ENCODE peak calls at places on chromosome 13, in four cellular contexts. D is IMR-90, S is body of pancreas, A is fibroblast of lung. N is an unnamed sample.
A peak's percentile ranks its signal among the peaks of the same experiment; 100 is the strongest.

GRCh38 chr13:113093580-113094409 is 11.8 kb upstream of the F7 start:
- DNase-seq in D (no peak), S (no peak), A (no peak), N (no peak)

GRCh38 chr13:20711301-20712044 is 8.0 kb downstream of the IL17D start:
- DNase-seq in D (no peak), S (no peak), A (no peak), N (no peak)

GRCh38 chr13:32791545-32792172 is 205.4 kb downstream of the PDS5B start:
- DNase-seq in D (peak; percentile 35), S (no peak), A (no peak), N (no peak)

GRCh38 chr13:106533940-106534843 is 1.3 kb downstream of the EFNB2 start:
- DNase-seq in D (peak; percentile 63), S (peak; percentile 23), A (peak; percentile 79), N (peak; percentile 50)

GRCh38 chr13:35256459-35257148 is 219.9 kb downstream of the MAB21L1 start:
- DNase-seq in D (no peak), S (no peak), A (no peak), N (no peak)

GRCh38 chr13:96243371-96243770 is 153.5 kb downstream of the HS6ST3 start:
- DNase-seq in D (no peak), S (no peak), A (no peak), N (no peak)

GRCh38 chr13:109949395-109949794 is 163.0 kb upstream of the IRS2 start:
- DNase-seq in D (peak; percentile 23), S (no peak), A (peak; percentile 7), N (no peak)

GRCh38 chr13:52726258-52726657 is 13.4 kb downstream of the CNMD start:
- DNase-seq in D (no peak), S (no peak), A (no peak), N (no peak)

GRCh38 chr13:107716241-107716640 is 499.1 kb downstream of the LIG4 start:
- DNase-seq in D (no peak), S (no peak), A (no peak), N (no peak)

GRCh38 chr13:27233964-27234363 is 17.4 kb upstream of the RPL21 start:
- DNase-seq in D (no peak), S (no peak), A (no peak), N (no peak)

GRCh38 chr13:30780338-30780981 is 45.1 kb downstream of the ALOX5AP start:
- DNase-seq in D (no peak), S (no peak), A (no peak), N (no peak)

GRCh38 chr13:30585748-30586262 is 31.9 kb upstream of the USPL1 start:
- DNase-seq in D (peak; percentile 93), S (no peak), A (peak; percentile 92), N (no peak)

GRCh38 chr13:50082426-50083283 is 67.4 kb downstream of the KCNRG start:
- DNase-seq in D (peak; percentile 68), S (peak; percentile 90), A (peak; percentile 83), N (peak; percentile 78)

GRCh38 chr13:102847272-102848234 is 1.7 kb downstream of the ERCC5 start:
- DNase-seq in D (peak; percentile 54), S (no peak), A (peak; percentile 35), N (no peak)

GRCh38 chr13:32142956-32143375 is 111.4 kb downstream of the FRY start:
- DNase-seq in D (peak; percentile 52), S (no peak), A (peak; percentile 79), N (no peak)

GRCh38 chr13:40665754-40666057 is 735 bp downstream of the FOXO1 start:
- DNase-seq in D (no peak), S (no peak), A (peak; percentile 47), N (no peak)

GRCh38 chr13:57045816-57046691 is 94.7 kb upstream of the PRR20A start:
- DNase-seq in D (no peak), S (no peak), A (no peak), N (no peak)

GRCh38 chr13:90800082-90800746 is 547.3 kb upstream of the MIR17HG start:
- DNase-seq in D (no peak), S (peak; percentile 17), A (no peak), N (no peak)

GRCh38 chr13:40271931-40272775 is 394.3 kb downstream of the FOXO1 start:
- DNase-seq in D (peak; percentile 22), S (peak; percentile 41), A (peak; percentile 93), N (peak; percentile 62)

GRCh38 chr13:71751074-71751473 is 115.9 kb downstream of the DACH1 start:
- DNase-seq in D (no peak), S (no peak), A (no peak), N (no peak)

GRCh38 chr13:114134944-114135610 is 2.7 kb upstream of the RASA3 start:
- DNase-seq in D (no peak), S (no peak), A (no peak), N (no peak)

GRCh38 chr13:26618726-26619125 is 61.2 kb downstream of the WASF3 start:
- DNase-seq in D (no peak), S (no peak), A (peak; percentile 58), N (no peak)

GRCh38 chr13:43963726-43964125 is 84.0 kb downstream of the LACC1 start:
- DNase-seq in D (no peak), S (no peak), A (no peak), N (no peak)

GRCh38 chr13:29892149-29892548 is 41.7 kb upstream of the UBL3 start:
- DNase-seq in D (no peak), S (no peak), A (no peak), N (no peak)

GRCh38 chr13:90185734-90186133 is 1161.8 kb upstream of the MIR17HG start:
- DNase-seq in D (no peak), S (no peak), A (no peak), N (no peak)

GRCh38 chr13:41054212-41054877 is 7.0 kb upstream of the WBP4 start:
- DNase-seq in D (peak; percentile 64), S (no peak), A (peak; percentile 66), N (peak; percentile 49)

GRCh38 chr13:32501058-32501457 is 37.5 kb downstream of the N4BP2L2 start:
- DNase-seq in D (peak; percentile 7), S (no peak), A (no peak), N (no peak)

GRCh38 chr13:57314897-57315520 is 148.0 kb downstream of the PRR20E start:
- DNase-seq in D (no peak), S (no peak), A (no peak), N (no peak)

GRCh38 chr13:86918682-86919081 is 752.5 kb upstream of the SLITRK5 start:
- DNase-seq in D (no peak), S (no peak), A (no peak), N (no peak)

GRCh38 chr13:49652691-49653305 is 24.5 kb downstream of the ARL11 start:
- DNase-seq in D (peak; percentile 10), S (peak; percentile 29), A (no peak), N (peak; percentile 26)

GRCh38 chr13:112759053-112759452 is 69.2 kb downstream of the ATP11A start:
- DNase-seq in D (no peak), S (no peak), A (no peak), N (no peak)

GRCh38 chr13:43487459-43487858 is 299.3 kb downstream of the ENOX1 start:
- DNase-seq in D (no peak), S (no peak), A (no peak), N (no peak)

GRCh38 chr13:113616991-113617749 is 32.6 kb downstream of the TFDP1 start:
- DNase-seq in D (peak; percentile 72), S (no peak), A (peak; percentile 73), N (no peak)

GRCh38 chr13:70162141-70162540 is 53.9 kb upstream of the KLHL1 start:
- DNase-seq in D (no peak), S (no peak), A (no peak), N (no peak)

GRCh38 chr13:53405616-53406015 is 377.0 kb downstream of the OLFM4 start:
- DNase-seq in D (no peak), S (no peak), A (no peak), N (no peak)

GRCh38 chr13:20772401-20773131 is 1.2 kb downstream of the EEF1AKMT1 start:
- DNase-seq in D (peak; percentile 1), S (no peak), A (peak; percentile 40), N (no peak)

GRCh38 chr13:25717798-25718197 is 334.0 kb downstream of the SHISA2 start:
- DNase-seq in D (no peak), S (no peak), A (no peak), N (no peak)

N was measured in prostate gland.